ENCODE peak calls at places on chromosomes 13 and 19, in six cellular contexts. X is cardiac fibroblast, C is activated B cell treated with CpG ODN at 0.5 μM for 24 hours, J is hypothalamus, B is NCI-H1930, R is left cardiac atrium. Z is an unnamed sample.

GRCh38 chr13:108494991-108495661 is 134.3 kb upstream of the MYO16 start:
- DNase-seq in R (no peak), J (no peak), C (no peak), B (no peak), X (peak; percentile 18), Z (no peak)

GRCh38 chr13:29457299-29457698 is 138.2 kb downstream of the SLC7A1 start:
- DNase-seq in J (no peak), C (no peak), B (no peak), X (peak; percentile 91), R (no peak), Z (no peak)

GRCh38 chr13:19596960-19597361 is 35.6 kb upstream of the TPTE2 start:
- DNase-seq in C (no peak), J (no peak), X (peak; percentile 50), R (no peak), B (no peak), Z (no peak)

GRCh38 chr13:111429064-111429558 is 108.7 kb downstream of the TEX29 start:
- DNase-seq in R (no peak), B (peak; percentile 45), X (peak; percentile 36), C (no peak), J (no peak), Z (no peak)

GRCh38 chr19:47493378-47494210 is 9.6 kb upstream of the KPTN start:
- DNase-seq in B (no peak), J (no peak), C (no peak), R (peak; percentile 44), X (no peak), Z (no peak)

GRCh38 chr13:34161829-34162544 is 344.0 kb downstream of the RFC3 start:
- DNase-seq in B (no peak), C (no peak), R (no peak), X (peak; percentile 92), J (no peak), Z (no peak)

GRCh38 chr19:3670796-3671679 is 29.2 kb downstream of the PIP5K1C start:
- DNase-seq in R (peak; percentile 92), C (no peak), J (no peak), B (no peak), X (peak; percentile 86), Z (peak; percentile 90)

GRCh38 chr19:51921949-51922348 is 5.3 kb upstream of the ZNF613 start:
- DNase-seq in X (peak; percentile 12), R (no peak), J (no peak), C (no peak), B (no peak), Z (no peak)

GRCh38 chr13:31200636-31200970 is 828 bp downstream of the B3GLCT start:
- DNase-seq in J (no peak), X (peak; percentile 36), R (peak; percentile 63), C (no peak), B (no peak), Z (peak; percentile 89)

GRCh38 chr13:62924395-62924794 is 1508.7 kb upstream of the PCDH20 start:
- DNase-seq in X (no peak), C (no peak), B (no peak), R (no peak), J (no peak), Z (no peak)

GRCh38 chr13:21997726-21998125 is 326.9 kb downstream of the FGF9 start:
- DNase-seq in C (no peak), R (no peak), X (no peak), B (no peak), J (no peak), Z (no peak)

GRCh38 chr19:7925171-7925837 is 631 bp downstream of the CTXN1 start:
- DNase-seq in R (peak; percentile 80), J (no peak), X (peak; percentile 67), B (peak; percentile 72), C (peak; percentile 75), Z (peak; percentile 90)

GRCh38 chr13:99237981-99238662 is 20.1 kb downstream of the GPR18 start:
- DNase-seq in J (no peak), C (no peak), X (no peak), B (no peak), R (no peak), Z (no peak)

GRCh38 chr19:33444993-33445751 is 71.7 kb downstream of the CEBPG start:
- DNase-seq in J (no peak), R (peak; percentile 2), X (no peak), C (no peak), B (no peak), Z (peak; percentile 9)

Z was measured in kidney.